ENCODE peak calls at places on chromosomes 7 and 10, in ten cellular contexts. H is foreskin keratinocyte; R is heart left ventricle; F is upper lobe of right lung; L is lower lobe of right lung; J is CD8-positive, alpha-beta T cell; G is IMR-90; Y is CD4-positive, CD25-positive, alpha-beta regulatory T cell; V is right lobe of liver; A is psoas muscle. C is an unnamed sample. For H3K4me1, the result is how much of the 10 kb centered on the place peaks cover.

GRCh38 chr7:155071916-155072315 is 1.8 kb downstream of the HTR5A start:
- ATAC-seq in V (no peak), F (no peak), A (no peak), H (no peak), Y (no peak), L (no peak), J (no peak), G (no peak), R (no peak), C (no peak)

GRCh38 chr10:24541239-24541753 is 182.4 kb downstream of the ARHGAP21 start:
- ATAC-seq in J (no peak), G (no peak), L (no peak), H (peak), R (no peak), Y (no peak), A (peak), F (no peak), V (peak), C (no peak)

GRCh38 chr10:64173826-64174225 is 652.6 kb downstream of the REEP3 start:
- ATAC-seq in L (no peak), H (no peak), A (no peak), R (no peak), G (no peak), J (no peak), Y (no peak), F (no peak), V (no peak), C (no peak)

GRCh38 chr10:1715821-1716220 is 21.5 kb downstream of the ADARB2 start:
- ATAC-seq in F (peak), R (no peak), L (peak), G (no peak), V (peak), J (no peak), Y (peak), A (no peak), H (peak), C (no peak)

GRCh38 chr10:119298788-119299187 is 91.4 kb downstream of the GRK5 start:
- ATAC-seq in V (no peak), F (no peak), J (no peak), R (no peak), Y (no peak), L (no peak), A (no peak), G (no peak), H (no peak), C (no peak)

GRCh38 chr10:121683366-121683765 is 85.1 kb upstream of the FGFR2 start:
- ATAC-seq in G (no peak), F (no peak), V (no peak), H (no peak), J (no peak), Y (no peak), R (no peak), L (no peak), A (no peak), C (no peak)

GRCh38 chr10:17735166-17735941 is 16.6 kb upstream of the TMEM236 start:
- ATAC-seq in F (peak), R (peak), J (no peak), V (peak), H (no peak), G (no peak), A (peak), Y (no peak), L (peak), C (no peak)

GRCh38 chr7:81767883-81768282 is 2.0 kb downstream of the HGF start:
- ATAC-seq in L (no peak), Y (no peak), G (peak), A (no peak), H (no peak), J (no peak), R (no peak), V (no peak), F (no peak), C (no peak)

GRCh38 chr10:125457406-125457805 is 225.6 kb downstream of the TEX36 start:
- ATAC-seq in J (no peak), R (no peak), L (no peak), F (no peak), G (no peak), H (no peak), A (no peak), Y (no peak), V (no peak), C (no peak)

GRCh38 chr7:55081067-55081853 is 62.4 kb downstream of the EGFR start:
- ATAC-seq in V (peak), F (peak), H (no peak), J (no peak), L (peak), R (peak), Y (no peak), A (peak), G (peak), C (peak)

GRCh38 chr10:121994429-121994881 is 5.5 kb downstream of the TACC2 start:
- ATAC-seq in F (peak), Y (no peak), G (no peak), L (peak), J (no peak), R (peak), A (peak), V (peak), H (peak), C (peak)

GRCh38 chr7:127440206-127440605 is 47.7 kb upstream of the ZNF800 start:
- ATAC-seq in F (no peak), H (no peak), V (no peak), L (no peak), G (no peak), Y (no peak), A (no peak), J (no peak), R (no peak), C (no peak)

GRCh38 chr10:57890691-57891090 is 377.0 kb downstream of the IPMK start:
- ATAC-seq in R (no peak), F (no peak), G (no peak), Y (no peak), H (no peak), A (no peak), V (no peak), L (no peak), J (no peak), C (no peak)

GRCh38 chr7:22087861-22088260 is 142.2 kb upstream of the CDCA7L start:
- ATAC-seq in L (no peak), Y (no peak), V (no peak), A (no peak), J (no peak), F (no peak), H (no peak), G (no peak), R (no peak), C (no peak)

GRCh38 chr10:91587710-91588638 is 44.9 kb downstream of the PPP1R3C start:
- ATAC-seq in V (no peak), J (no peak), F (no peak), G (peak), A (peak), R (no peak), L (no peak), H (peak), Y (no peak), C (peak)

GRCh38 chr7:154183946-154184345 is 131.7 kb downstream of the DPP6 start:
- ATAC-seq in L (no peak), F (no peak), J (no peak), H (no peak), Y (no peak), V (no peak), R (no peak), A (no peak), G (no peak), C (no peak)

GRCh38 chr10:12835709-12836108 is 165.8 kb downstream of the CCDC3 start:
- ATAC-seq in L (no peak), Y (no peak), H (peak), R (no peak), J (no peak), A (no peak), F (no peak), V (peak), G (peak), C (no peak)

GRCh38 chr7:66190504-66190857 is 14.7 kb upstream of the TPST1 start:
- ATAC-seq in J (no peak), H (no peak), G (no peak), V (peak), A (no peak), F (no peak), Y (no peak), L (no peak), R (no peak), C (no peak)

GRCh38 chr10:52752261-52752660 is 20.3 kb downstream of the MBL2 start:
- ATAC-seq in R (no peak), V (no peak), Y (no peak), F (no peak), J (no peak), H (no peak), G (no peak), A (no peak), L (no peak), C (no peak)

GRCh38 chr10:101887762-101888161 is 44.2 kb upstream of the KCNIP2 start:
- ATAC-seq in H (no peak), F (no peak), G (no peak), R (peak), Y (no peak), L (no peak), V (no peak), J (no peak), A (no peak), C (no peak)

GRCh38 chr7:42272793-42273665 is 36.0 kb upstream of the GLI3 start:
- ATAC-seq in Y (no peak), H (peak), L (no peak), F (no peak), J (no peak), A (no peak), V (no peak), G (peak), R (no peak), C (no peak)

GRCh38 chr10:101236376-101237079 is 7.3 kb upstream of the LBX1 start:
- ATAC-seq in F (no peak), G (peak), V (peak), A (no peak), L (no peak), H (peak), R (no peak), Y (no peak), J (peak), C (no peak)

GRCh38 chr7:41065663-41066062 is 637.2 kb downstream of the INHBA start:
- ATAC-seq in Y (no peak), H (peak), J (no peak), L (no peak), F (no peak), V (no peak), R (no peak), A (no peak), G (no peak), C (no peak)

GRCh38 chr10:24966962-24967361 is 14.6 kb upstream of the PRTFDC1 start:
- ATAC-seq in Y (no peak), J (no peak), H (no peak), F (no peak), A (no peak), L (no peak), G (no peak), V (no peak), R (no peak), C (no peak)

GRCh38 chr7:158824028-158824427 is 5.3 kb downstream of the ESYT2 start:
- ATAC-seq in F (peak), A (no peak), J (peak), L (peak), H (no peak), G (no peak), R (no peak), Y (peak), V (peak), C (no peak)

GRCh38 chr7:106099539-106099938 is 12.6 kb downstream of the SYPL1 start:
- ATAC-seq in A (peak), G (no peak), V (no peak), L (no peak), J (no peak), R (no peak), Y (no peak), H (peak), F (no peak), C (no peak)

GRCh38 chr7:130486963-130487324 is 4.9 kb upstream of the MEST start:
- ATAC-seq in R (no peak), G (no peak), H (peak), V (no peak), J (no peak), A (no peak), Y (no peak), L (no peak), F (no peak), C (no peak)

DNA sequence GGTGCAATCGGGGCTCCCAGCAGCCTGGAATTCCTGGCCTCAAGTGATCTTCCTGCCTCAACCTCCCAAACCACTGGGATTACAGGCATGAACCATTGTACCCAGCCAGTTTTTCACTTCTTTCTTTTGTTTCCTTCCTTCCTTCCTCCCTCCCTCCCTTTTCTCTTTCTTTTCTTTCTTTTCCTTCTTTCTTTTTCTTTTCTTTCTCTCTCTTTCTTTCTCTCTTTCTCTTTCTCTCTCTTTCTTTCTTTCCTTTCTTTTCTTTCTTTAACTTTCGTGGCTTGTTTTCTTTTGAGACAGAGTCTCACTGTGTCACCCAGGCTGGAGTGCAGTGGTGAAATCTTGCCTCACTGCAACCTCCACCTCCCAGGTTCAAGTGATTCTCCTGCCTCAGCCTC is 12.3 kb downstream of the ORAI2 start:
- ATAC-seq in V (no peak), F (no peak), R (no peak), J (no peak), L (no peak), H (no peak), A (no peak), Y (no peak), G (no peak), C (no peak)
- H3K4me1 ChIP-seq in V (under half), F (under half), R (under half), J (under half), L (under half), H (under half), A (under half), Y (under half), G (under half), C (under half)

DNA sequence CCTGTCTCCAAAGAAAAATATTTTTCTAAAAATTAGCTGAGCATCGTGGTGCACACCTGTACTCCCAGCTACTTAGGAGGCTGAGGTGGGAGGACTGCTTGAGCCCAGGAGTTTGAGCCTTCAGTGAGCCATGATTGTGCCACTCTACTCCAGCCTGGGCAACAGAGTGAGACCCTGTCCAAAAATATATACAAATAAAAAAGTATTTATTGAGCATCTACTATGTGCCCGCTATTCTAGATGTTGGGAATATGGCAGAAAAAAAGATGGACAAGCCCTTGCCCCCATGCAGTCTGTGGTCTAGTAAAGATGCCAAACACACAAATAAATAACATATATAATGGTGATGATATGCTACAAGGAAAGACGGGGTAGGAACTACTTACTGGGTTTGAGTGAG is 4.3 kb upstream of the STX1A start:
- ATAC-seq in A (no peak), H (no peak), L (no peak), J (no peak), Y (no peak), F (no peak), R (no peak), G (no peak), V (no peak), C (no peak)
- H3K4me1 ChIP-seq in A (under half), H (under half), L (under half), J (under half), Y (under half), F (under half), R (under half), G (under half), V (under half), C (under half)

DNA sequence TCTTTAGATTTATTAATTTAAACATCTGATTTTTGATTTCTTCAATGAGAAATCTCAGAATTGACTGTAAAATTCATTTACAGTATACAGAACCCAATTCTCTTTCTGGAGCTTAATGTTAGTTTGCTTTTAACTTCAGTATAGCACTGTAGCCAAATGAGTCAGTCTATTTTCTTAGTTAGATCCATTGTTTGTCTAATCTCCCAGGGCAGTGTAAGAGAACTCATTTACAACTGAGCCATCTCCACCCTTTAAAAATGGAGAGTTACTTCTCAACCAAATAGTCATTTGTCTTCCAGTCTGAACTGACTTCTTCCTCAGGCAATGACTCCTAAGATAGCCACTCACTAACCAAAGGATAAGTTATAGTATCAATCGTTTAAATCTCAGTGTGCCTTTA is 3.0 kb upstream of the WNT2 start:
- ATAC-seq in Y (no peak), H (no peak), A (no peak), G (no peak), L (no peak), J (no peak), R (no peak), V (no peak), F (no peak), C (no peak)
- H3K4me1 ChIP-seq in Y (under half), H (under half), A (under half), G (under half), L (under half), J (under half), R (under half), V (under half), F (under half), C (under half)

GRCh38 chr7:151689196-151689971 is 169.7 kb upstream of the RHEB start:
- ATAC-seq in H (peak), V (peak), J (no peak), A (no peak), Y (no peak), R (peak), G (no peak), F (peak), L (peak), C (no peak)

GRCh38 chr7:151686016-151686766 is 166.5 kb upstream of the RHEB start:
- ATAC-seq in H (no peak), L (no peak), F (no peak), V (no peak), Y (no peak), J (no peak), A (peak), R (no peak), G (no peak), C (no peak)

GRCh38 chr7:151687523-151688235 is 168.0 kb upstream of the RHEB start:
- ATAC-seq in J (no peak), L (peak), V (peak), R (no peak), Y (no peak), A (peak), H (peak), G (peak), F (peak), C (peak)

GRCh38 chr7:151686826-151687225 is 167.1 kb upstream of the RHEB start:
- ATAC-seq in A (no peak), G (peak), Y (no peak), H (no peak), J (no peak), V (no peak), R (no peak), L (no peak), F (no peak), C (no peak)

DNA sequence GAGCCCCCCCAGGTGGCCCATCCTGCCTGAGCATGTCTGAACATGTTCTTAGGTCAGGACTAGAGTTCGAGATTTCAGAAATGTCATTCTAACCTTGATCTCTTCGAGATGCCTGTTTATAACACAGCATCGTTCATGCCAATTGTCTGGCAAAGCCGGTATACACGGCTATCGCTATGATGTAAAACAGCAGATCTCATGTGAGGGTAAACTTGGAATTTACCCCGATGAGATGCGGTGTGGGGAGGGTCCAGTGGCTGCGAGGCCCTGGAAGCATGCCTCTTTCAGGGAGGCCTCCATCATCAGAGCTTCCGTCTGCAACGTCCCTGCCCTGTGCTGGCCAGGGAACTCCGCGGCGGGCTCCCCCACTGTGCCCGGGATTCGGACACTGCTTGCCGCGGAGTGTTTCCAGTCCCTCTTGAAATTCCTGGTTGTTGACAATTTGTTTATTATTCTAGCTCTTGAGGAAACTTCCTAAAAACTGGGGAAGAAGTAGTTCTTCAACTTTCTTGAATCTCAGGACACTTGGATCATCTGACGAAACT is 168.6 kb upstream of the RHEB start:
- ATAC-seq in G (no peak), Y (no peak), V (no peak), F (no peak), R (no peak), A (no peak), J (no peak), L (no peak), H (no peak), C (no peak)
- H3K4me1 ChIP-seq in G (under half), Y (under half), V (under half), F (under half), R (under half), A (under half), J (under half), L (under half), H (under half), C (under half)

DNA sequence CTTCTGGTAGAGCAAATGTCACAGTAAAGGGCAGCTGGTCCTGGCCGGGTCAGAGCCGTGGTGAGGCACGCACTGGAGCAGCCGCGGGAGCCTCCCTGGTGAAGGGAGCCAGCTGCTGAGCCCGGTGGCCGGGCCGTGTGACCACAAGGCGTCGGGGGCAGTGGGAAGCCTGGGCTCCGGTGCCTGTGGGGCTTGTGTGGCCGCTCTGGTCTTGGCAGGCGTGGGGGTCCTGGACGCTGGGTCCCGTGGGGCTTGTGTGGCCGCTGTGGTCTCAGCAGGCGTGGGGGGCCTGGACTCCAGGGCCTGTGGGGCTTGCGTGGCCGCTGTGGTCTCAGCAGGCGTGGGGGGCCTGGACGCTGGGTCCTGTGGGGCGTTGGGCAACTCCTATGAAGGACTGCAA is 57.2 kb downstream of the NKX6-2 start:
- ATAC-seq in V (no peak), R (no peak), Y (no peak), L (no peak), A (no peak), F (no peak), G (no peak), J (no peak), H (no peak), C (no peak)
- H3K4me1 ChIP-seq in V (under half), R (under half), Y (under half), L (under half), A (under half), F (under half), G (under half), J (under half), H (under half), C (under half)

GRCh38 chr7:150358433-150358832 is 10.2 kb upstream of the REPIN1 start:
- ATAC-seq in Y (no peak), L (no peak), A (no peak), F (no peak), V (no peak), H (no peak), G (no peak), J (no peak), R (no peak), C (no peak)
- H3K4me1 ChIP-seq in Y (under half), L (under half), A (under half), F (under half), V (under half), H (under half), G (under half), J (under half), R (under half), C (under half)

DNA sequence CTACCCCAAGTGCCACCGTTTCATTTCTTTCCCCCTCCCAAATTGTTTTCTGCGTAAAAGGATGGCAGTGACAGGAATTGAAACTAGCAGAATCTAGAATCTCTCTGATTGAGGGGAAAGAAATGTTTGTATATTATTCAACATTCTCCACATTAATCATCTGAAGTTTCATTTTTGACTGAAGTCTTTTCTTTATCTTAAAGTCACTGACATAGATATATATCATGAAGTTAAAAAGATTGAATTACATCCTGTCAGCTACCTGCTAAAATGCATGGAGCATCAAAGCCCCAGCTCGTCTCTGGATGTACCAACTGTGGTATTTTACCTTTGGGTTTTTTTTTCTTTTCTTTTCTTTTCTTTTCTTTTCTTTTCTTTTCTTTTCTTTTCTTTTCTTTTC is 633.6 kb downstream of the SORCS3 start:
- ATAC-seq in V (no peak), A (no peak), R (no peak), F (no peak), L (no peak), H (no peak), Y (no peak), J (no peak), G (no peak), C (no peak)
- H3K4me1 ChIP-seq in V (under half), A (under half), R (under half), F (under half), L (under half), H (under half), Y (under half), J (under half), G (under half), C (under half)

GRCh38 chr7:2032030-2032875 is 200.5 kb downstream of the MAD1L1 start:
- ATAC-seq in V (peak), R (peak), A (no peak), F (no peak), Y (no peak), H (no peak), L (no peak), J (no peak), G (peak), C (no peak)
- H3K4me1 ChIP-seq in V (under half), R (under half), A (under half), F (under half), Y (under half), H (under half), L (under half), J (under half), G (under half), C (under half)